ENCODE peak calls at places on chromosome 11, in ten cellular contexts. M is T-cell; I is H9; C is stimulated activated CD4-positive, alpha-beta T cell treated with anti-CD3 and anti-CD28 coated beads, Interleukin-15, amount 100 ng/mL, for 1 hour; H is T-helper 1 cell; T is IMR-90; N is HuH-7.5; D is HFF-Myc; A is stimulated activated CD8-positive, alpha-beta memory T cell treated with anti-CD3 and anti-CD28 coated beads, Interleukin-12 subunit alpha, Interleukin-12 subunit beta, amount 100 ng/mL, for 1 hour; Q is C1 segment of cervical spinal cord. L is an unnamed sample.

GRCh38 chr11:123064268-123064657 is 2.3 kb upstream of the HSPA8 start:
- DNase-seq in D (no peak), A (no peak), C (no peak), Q (no peak), N (no peak), H (no peak), M (no peak), T (no peak), I (no peak), L (no peak)

GRCh38 chr11:71397961-71398360 is 50.2 kb downstream of the DHCR7 start:
- DNase-seq in Q (no peak), D (no peak), N (no peak), A (no peak), T (no peak), M (no peak), C (no peak), H (no peak), I (no peak), L (no peak)

GRCh38 chr11:132106336-132106982 is 736.0 kb downstream of the NTM start:
- DNase-seq in Q (peak; percentile 25), I (no peak), A (no peak), T (peak; percentile 13), H (no peak), M (no peak), C (no peak), N (no peak), D (no peak), L (no peak)

GRCh38 chr11:75603791-75604736 is 42.0 kb downstream of the SERPINH1 start:
- DNase-seq in C (no peak), T (peak; percentile 96), H (no peak), A (no peak), Q (no peak), I (no peak), D (peak; percentile 61), N (no peak), M (no peak), L (no peak)

GRCh38 chr11:127182586-127183203 is 182.1 kb upstream of the KIRREL3 start:
- DNase-seq in Q (no peak), H (no peak), D (no peak), N (no peak), I (no peak), M (no peak), T (no peak), C (no peak), A (no peak), L (no peak)

GRCh38 chr11:134762248-134763029 is 350.4 kb upstream of the B3GAT1 start:
- DNase-seq in M (no peak), Q (no peak), A (no peak), T (peak; percentile 4), I (peak; percentile 50), C (no peak), D (no peak), H (no peak), N (no peak), L (no peak)

GRCh38 chr11:36380296-36381004 is 84.4 kb downstream of the PRR5L start:
- DNase-seq in H (no peak), Q (no peak), C (no peak), M (no peak), I (no peak), D (no peak), N (no peak), A (no peak), T (no peak), L (no peak)

GRCh38 chr11:97398246-97398645 is 1008.4 kb downstream of the JRKL start:
- DNase-seq in T (no peak), M (no peak), I (no peak), N (no peak), H (no peak), C (no peak), Q (no peak), A (no peak), D (no peak), L (no peak)

GRCh38 chr11:93842461-93842860 is 8.0 kb downstream of the VSTM5 start:
- DNase-seq in H (no peak), T (peak; percentile 71), Q (no peak), N (no peak), C (no peak), D (no peak), A (no peak), M (no peak), I (peak; percentile 7), L (no peak)

GRCh38 chr11:66505276-66505816 is 5.1 kb upstream of the BBS1 start:
- DNase-seq in T (no peak), N (no peak), M (no peak), H (no peak), D (no peak), I (no peak), Q (no peak), A (no peak), C (no peak), L (no peak)